ENCODE peak calls at places on chromosomes 1 and 21, in five cellular contexts. B is CD8-positive, alpha-beta T cell; E is CD4-positive, alpha-beta T cell; O is T-helper 2 cell; S is GM12891. M is an unnamed sample.

GRCh38 chr1:41955461-41956159 is 36.9 kb upstream of the HIVEP3 start:
- DNase-seq in B (no peak), E (no peak), O (no peak), S (no peak), M (peak)

GRCh38 chr21:38861989-38862683 is 56.4 kb downstream of the ETS2 start:
- DNase-seq in B (no peak), E (no peak), O (no peak), S (no peak), M (no peak)

GRCh38 chr1:201488817-201489581 is 17.9 kb downstream of the CSRP1 start:
- DNase-seq in B (no peak), E (no peak), O (no peak), S (no peak), M (peak)

GRCh38 chr21:33844104-33844889 is 71.3 kb downstream of the ATP5PO start:
- DNase-seq in B (no peak), E (no peak), O (no peak), S (no peak), M (no peak)

GRCh38 chr1:101278238-101278637 is 41.4 kb downstream of the S1PR1 start:
- DNase-seq in B (no peak), E (no peak), O (no peak), S (no peak), M (no peak)

GRCh38 chr1:78086697-78087096 is 40.9 kb downstream of the GIPC2 start:
- DNase-seq in B (no peak), E (no peak), O (no peak), S (no peak), M (no peak)

GRCh38 chr1:207062058-207062457 is 9.0 kb downstream of the PFKFB2 start:
- DNase-seq in B (no peak), E (no peak), O (no peak), S (no peak), M (no peak)

GRCh38 chr1:6590046-6590445 is 10.3 kb downstream of the ZBTB48 start:
- DNase-seq in B (no peak), E (no peak), O (no peak), S (no peak), M (no peak)

GRCh38 chr21:42093991-42094417 is 22.9 kb downstream of the UMODL1 start:
- DNase-seq in B (no peak), E (no peak), O (no peak), S (no peak), M (peak)

GRCh38 chr1:52533710-52534109 is 19.2 kb downstream of the TUT4 start:
- DNase-seq in B (no peak), E (no peak), O (no peak), S (no peak), M (no peak)

GRCh38 chr1:184851822-184852746 is 97.4 kb upstream of the EDEM3 start:
- DNase-seq in B (no peak), E (no peak), O (no peak), S (no peak), M (no peak)

GRCh38 chr1:45864765-45865164 is 61.4 kb downstream of the MAST2 start:
- DNase-seq in B (no peak), E (no peak), O (no peak), S (no peak), M (no peak)

GRCh38 chr1:59475737-59476136 is 178.8 kb downstream of the FGGY start:
- DNase-seq in B (no peak), E (no peak), O (no peak), S (no peak), M (no peak)

GRCh38 chr1:35560256-35561225 is 2.9 kb downstream of the NCDN start:
- DNase-seq in B (no peak), E (no peak), O (no peak), S (no peak), M (no peak)

GRCh38 chr1:184014271-184014670 is 23.3 kb downstream of the COLGALT2 start:
- DNase-seq in B (no peak), E (no peak), O (no peak), S (no peak), M (no peak)

M was measured in brain microvascular endothelial cell.